ENCODE peak calls at places on chromosome 7, in seven cellular contexts. Y is SK-N-SH, Z is PC-3, M is HCT116, E is GM23338, G is neural progenitor cell, V is OCI-LY7. C is an unnamed sample.

GRCh38 chr7:16926283-16926682 is 44.5 kb upstream of the AGR3 start:
- DNase-seq in Y (no peak), Z (peak), M (peak), E (peak), G (peak), V (peak), C (peak)

GRCh38 chr7:24891173-24891787 is 88.7 kb downstream of the OSBPL3 start:
- DNase-seq in Y (no peak), Z (no peak), M (no peak), E (no peak), G (no peak), V (no peak), C (peak)

GRCh38 chr7:50712527-50713356 is 70.0 kb downstream of the GRB10 start:
- DNase-seq in Y (no peak), Z (no peak), M (no peak), E (no peak), G (no peak), V (no peak), C (no peak)

GRCh38 chr7:106421181-106421762 is 136.5 kb upstream of the NAMPT start:
- DNase-seq in Y (no peak), Z (no peak), M (no peak), E (no peak), G (no peak), V (no peak), C (peak)

GRCh38 chr7:31370610-31371009 is 30.1 kb upstream of the NEUROD6 start:
- DNase-seq in Y (peak), Z (no peak), M (no peak), E (no peak), G (no peak), V (no peak), C (no peak)

GRCh38 chr7:322111-322671 is 32.2 kb downstream of the FOXL3 start:
- DNase-seq in Y (peak), Z (peak), M (peak), E (peak), G (peak), V (peak), C (peak)

GRCh38 chr7:94270772-94271171 is 123.9 kb upstream of the COL1A2 start:
- DNase-seq in Y (no peak), Z (no peak), M (no peak), E (no peak), G (no peak), V (no peak), C (no peak)

GRCh38 chr7:22723171-22723601 is 3.8 kb upstream of the IL6 start:
- DNase-seq in Y (no peak), Z (peak), M (no peak), E (no peak), G (no peak), V (no peak), C (peak)

GRCh38 chr7:910931-911431 is 34.6 kb downstream of the GET4 start:
- DNase-seq in Y (no peak), Z (no peak), M (no peak), E (no peak), G (no peak), V (no peak), C (no peak)

GRCh38 chr7:41969713-41970112 is 266.8 kb upstream of the INHBA start:
- DNase-seq in Y (no peak), Z (no peak), M (no peak), E (no peak), G (no peak), V (no peak), C (peak)

GRCh38 chr7:5766321-5766761 is 15.1 kb downstream of the RNF216 start:
- DNase-seq in Y (no peak), Z (peak), M (no peak), E (no peak), G (no peak), V (no peak), C (peak)

GRCh38 chr7:147611402-147611801 is 979.2 kb upstream of the C7orf33 start:
- DNase-seq in Y (no peak), Z (no peak), M (no peak), E (no peak), G (no peak), V (no peak), C (no peak)

DNA sequence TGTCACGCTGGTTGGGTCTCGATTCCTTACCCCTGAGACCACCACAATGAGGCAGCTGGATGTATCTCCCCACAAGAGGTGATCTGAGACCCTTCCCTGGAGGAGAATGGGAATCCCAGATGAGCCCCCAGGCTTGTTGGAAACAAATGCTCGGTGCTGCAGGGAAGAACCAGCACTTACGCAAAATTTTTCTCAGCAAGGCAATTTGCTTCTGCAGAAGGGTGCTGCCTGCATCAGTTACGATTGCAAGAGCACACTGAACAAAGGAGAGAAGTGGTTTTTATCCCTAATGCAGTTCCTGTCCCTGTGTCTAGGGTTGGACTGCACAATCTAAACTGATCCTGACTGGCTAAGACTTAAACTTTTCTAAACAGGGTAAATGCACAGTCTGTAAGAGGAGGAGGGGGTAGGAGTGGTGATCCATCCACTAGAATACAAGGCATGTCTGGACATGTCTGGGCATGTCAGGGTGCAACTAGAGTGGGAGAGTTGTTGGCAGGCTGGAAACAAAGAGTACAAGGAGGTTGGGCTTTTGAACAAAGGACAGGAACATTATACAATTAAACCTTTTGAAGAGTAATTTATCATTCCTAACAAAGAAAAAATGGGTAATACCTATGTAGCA is 114.9 kb upstream of the FAM3C start:
- DNase-seq in Y (no peak), Z (no peak), M (no peak), E (peak), G (peak), V (no peak), C (no peak)
- TF ChIP-seq EZH2phosphoT487 in Y (no peak), Z (no peak), M (no peak), E (no peak), G (no peak), V (no peak), C (no peak)

GRCh38 chr7:87206361-87206760 is 13.2 kb downstream of the TMEM243 start:
- DNase-seq in Y (no peak), Z (peak), M (no peak), E (no peak), G (no peak), V (no peak), C (peak)
- H3K27ac ChIP-seq in Y (no peak), Z (no peak), M (no peak), E (no peak), G (no peak), V (no peak), C (no peak)

GRCh38 chr7:142717453-142717852 is 31.8 kb upstream of the PRSS1 start:
- DNase-seq in Y (no peak), Z (no peak), M (no peak), E (no peak), G (no peak), V (peak), C (no peak)
- TF ChIP-seq EZH2phosphoT487 in Y (no peak), Z (no peak), M (no peak), E (no peak), G (no peak), V (no peak), C (no peak)

DNA sequence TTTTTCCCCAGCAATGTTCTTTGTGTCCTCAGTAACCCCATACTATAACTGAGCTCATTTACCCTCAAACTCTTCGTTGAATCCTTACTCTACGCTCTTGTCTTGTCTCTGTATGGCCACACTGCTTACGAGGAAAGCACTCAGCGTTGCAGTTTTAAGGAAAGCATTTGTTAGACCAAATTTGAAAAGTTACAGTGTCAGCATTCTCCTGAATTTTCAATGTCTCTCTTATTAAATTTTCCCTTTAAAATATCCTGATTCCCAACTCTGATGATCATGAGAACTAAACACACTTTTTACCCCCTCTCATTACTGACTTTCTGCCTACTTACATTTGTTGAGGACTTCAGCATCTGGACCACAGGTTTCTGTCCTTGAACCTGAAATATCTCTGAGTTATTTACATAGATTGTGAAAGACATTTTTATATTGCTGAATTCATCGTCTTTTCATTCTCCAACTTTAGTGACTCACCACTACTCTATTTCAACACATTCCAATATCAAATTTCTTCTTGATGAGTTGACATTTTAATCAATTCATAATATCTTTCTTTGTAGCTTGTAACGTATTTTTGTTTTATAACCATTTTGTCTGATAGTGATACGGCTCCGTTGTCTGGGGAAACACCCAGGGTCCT is 19.8 kb upstream of the VWDE start:
- DNase-seq in Y (no peak), Z (peak), M (no peak), E (peak), G (no peak), V (no peak), C (peak)
- H3K27ac ChIP-seq in Y (no peak), Z (peak), M (no peak), E (peak), G (no peak), V (no peak), C (no peak)

GRCh38 chr7:138338361-138338760 is 121.7 kb upstream of the TRIM24 start:
- DNase-seq in Y (peak), Z (peak), M (no peak), E (no peak), G (no peak), V (no peak), C (no peak)
- TF ChIP-seq EZH2phosphoT487 in Y (no peak), Z (no peak), M (no peak), E (no peak), G (no peak), V (no peak), C (no peak)

DNA sequence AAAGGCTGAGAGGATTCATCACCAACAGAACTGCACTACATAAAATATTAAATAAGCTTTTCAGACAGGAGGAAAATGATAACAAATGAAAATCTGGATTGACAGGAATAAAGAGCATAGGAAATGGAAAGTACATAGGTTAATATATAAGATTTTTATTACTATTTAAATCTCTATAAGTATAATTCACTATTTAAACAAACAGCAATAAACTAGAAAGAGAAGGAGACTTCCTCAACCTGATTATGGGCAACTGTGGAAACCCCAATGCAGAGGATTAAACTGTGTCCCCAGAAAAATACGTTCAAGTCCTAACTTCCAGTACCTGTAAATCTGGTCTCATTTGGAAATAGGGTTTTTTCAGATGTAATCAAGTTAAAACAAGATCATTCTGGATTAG is 14.8 kb upstream of the ASL start:
- DNase-seq in Y (no peak), Z (no peak), M (no peak), E (no peak), G (no peak), V (no peak), C (no peak)
- H3K27ac ChIP-seq in Y (no peak), Z (no peak), M (no peak), E (no peak), G (no peak), V (no peak), C (no peak)

GRCh38 chr7:83001362-83002040 is 161.2 kb downstream of the PCLO start:
- DNase-seq in Y (no peak), Z (no peak), M (no peak), E (no peak), G (no peak), V (no peak), C (peak)
- TF ChIP-seq EZH2phosphoT487 in Y (no peak), Z (no peak), M (no peak), E (no peak), G (no peak), V (no peak), C (no peak)

GRCh38 chr7:123738808-123739207 is 10.0 kb downstream of the WASL start:
- DNase-seq in Y (no peak), Z (peak), M (no peak), E (no peak), G (no peak), V (no peak), C (no peak)
- H3K27ac ChIP-seq in Y (no peak), Z (no peak), M (no peak), E (peak), G (no peak), V (no peak), C (no peak)